ENCODE peak calls at places on chromosomes 12 and 14, in eight cellular contexts. One of them, this sample, is unnamed.

GRCh38 chr14:101358726-101359125 is 202.6 kb upstream of the DIO3 start:
- DNase-seq in BJ: no peak
- DNase-seq in body of pancreas: no peak
- DNase-seq in CD8-positive, alpha-beta T cell: no peak
- DNase-seq in PC-9: no peak
- DNase-seq in HCT116: no peak
- DNase-seq in spleen: peak
- DNase-seq in colonic mucosa: no peak
- DNase-seq in this sample: no peak

GRCh38 chr14:91595736-91596135 is 85.6 kb upstream of the PPP4R3A start:
- DNase-seq in BJ: no peak
- DNase-seq in body of pancreas: no peak
- DNase-seq in CD8-positive, alpha-beta T cell: no peak
- DNase-seq in PC-9: no peak
- DNase-seq in HCT116: no peak
- DNase-seq in spleen: no peak
- DNase-seq in colonic mucosa: no peak
- DNase-seq in this sample: no peak

GRCh38 chr12:71636704-71637115 is 26.9 kb downstream of the ZFC3H1 start:
- DNase-seq in BJ: peak
- DNase-seq in body of pancreas: peak
- DNase-seq in CD8-positive, alpha-beta T cell: no peak
- DNase-seq in PC-9: no peak
- DNase-seq in HCT116: peak
- DNase-seq in spleen: no peak
- DNase-seq in colonic mucosa: no peak
- DNase-seq in this sample: peak

GRCh38 chr14:58191763-58192596 is 8.0 kb upstream of the ACTR10 start:
- DNase-seq in BJ: no peak
- DNase-seq in body of pancreas: no peak
- DNase-seq in CD8-positive, alpha-beta T cell: no peak
- DNase-seq in PC-9: no peak
- DNase-seq in HCT116: no peak
- DNase-seq in spleen: no peak
- DNase-seq in colonic mucosa: no peak
- DNase-seq in this sample: no peak

GRCh38 chr12:78181544-78182162 is 351.0 kb downstream of the NAV3 start:
- DNase-seq in BJ: no peak
- DNase-seq in body of pancreas: no peak
- DNase-seq in CD8-positive, alpha-beta T cell: no peak
- DNase-seq in PC-9: no peak
- DNase-seq in HCT116: no peak
- DNase-seq in spleen: no peak
- DNase-seq in colonic mucosa: no peak
- DNase-seq in this sample: peak

GRCh38 chr12:122394626-122395194 is 27.8 kb downstream of the CLIP1 start:
- DNase-seq in BJ: no peak
- DNase-seq in body of pancreas: peak
- DNase-seq in CD8-positive, alpha-beta T cell: no peak
- DNase-seq in PC-9: no peak
- DNase-seq in HCT116: no peak
- DNase-seq in spleen: no peak
- DNase-seq in colonic mucosa: no peak
- DNase-seq in this sample: no peak

GRCh38 chr14:103356151-103356766 is 22.2 kb downstream of the EIF5 start:
- DNase-seq in BJ: no peak
- DNase-seq in body of pancreas: no peak
- DNase-seq in CD8-positive, alpha-beta T cell: no peak
- DNase-seq in PC-9: no peak
- DNase-seq in HCT116: no peak
- DNase-seq in spleen: no peak
- DNase-seq in colonic mucosa: no peak
- DNase-seq in this sample: no peak

GRCh38 chr12:71441836-71442566 is 2.4 kb downstream of the LGR5 start:
- DNase-seq in BJ: no peak
- DNase-seq in body of pancreas: no peak
- DNase-seq in CD8-positive, alpha-beta T cell: no peak
- DNase-seq in PC-9: no peak
- DNase-seq in HCT116: no peak
- DNase-seq in spleen: no peak
- DNase-seq in colonic mucosa: no peak
- DNase-seq in this sample: no peak

GRCh38 chr14:35927727-35928126 is 101.6 kb downstream of the BRMS1L start:
- DNase-seq in BJ: no peak
- DNase-seq in body of pancreas: no peak
- DNase-seq in CD8-positive, alpha-beta T cell: no peak
- DNase-seq in PC-9: no peak
- DNase-seq in HCT116: no peak
- DNase-seq in spleen: no peak
- DNase-seq in colonic mucosa: no peak
- DNase-seq in this sample: no peak

GRCh38 chr12:66130267-66131066 is at the start of gene LLPH:
- DNase-seq in BJ: peak
- DNase-seq in body of pancreas: peak
- DNase-seq in CD8-positive, alpha-beta T cell: peak
- DNase-seq in PC-9: peak
- DNase-seq in HCT116: peak
- DNase-seq in spleen: peak
- DNase-seq in colonic mucosa: peak
- DNase-seq in this sample: peak

GRCh38 chr14:100698719-100699448 is 27.8 kb upstream of the DLK1 start:
- DNase-seq in BJ: no peak
- DNase-seq in body of pancreas: no peak
- DNase-seq in CD8-positive, alpha-beta T cell: no peak
- DNase-seq in PC-9: no peak
- DNase-seq in HCT116: no peak
- DNase-seq in spleen: no peak
- DNase-seq in colonic mucosa: no peak
- DNase-seq in this sample: no peak

GRCh38 chr14:34051966-34052657 is 101.2 kb upstream of the EGLN3 start:
- DNase-seq in BJ: no peak
- DNase-seq in body of pancreas: no peak
- DNase-seq in CD8-positive, alpha-beta T cell: no peak
- DNase-seq in PC-9: no peak
- DNase-seq in HCT116: peak
- DNase-seq in spleen: no peak
- DNase-seq in colonic mucosa: peak
- DNase-seq in this sample: no peak

GRCh38 chr14:72776701-72777255 is 117.1 kb downstream of the DPF3 start:
- DNase-seq in BJ: no peak
- DNase-seq in body of pancreas: no peak
- DNase-seq in CD8-positive, alpha-beta T cell: no peak
- DNase-seq in PC-9: no peak
- DNase-seq in HCT116: no peak
- DNase-seq in spleen: no peak
- DNase-seq in colonic mucosa: peak
- DNase-seq in this sample: peak

GRCh38 chr14:86652512-86652911 is 1122.6 kb downstream of the FLRT2 start:
- DNase-seq in BJ: no peak
- DNase-seq in body of pancreas: no peak
- DNase-seq in CD8-positive, alpha-beta T cell: no peak
- DNase-seq in PC-9: no peak
- DNase-seq in HCT116: no peak
- DNase-seq in spleen: no peak
- DNase-seq in colonic mucosa: no peak
- DNase-seq in this sample: no peak

GRCh38 chr14:101552786-101553231 is 8.5 kb upstream of the DIO3 start:
- DNase-seq in BJ: no peak
- DNase-seq in body of pancreas: no peak
- DNase-seq in CD8-positive, alpha-beta T cell: no peak
- DNase-seq in PC-9: peak
- DNase-seq in HCT116: no peak
- DNase-seq in spleen: no peak
- DNase-seq in colonic mucosa: peak
- DNase-seq in this sample: no peak

GRCh38 chr14:91281346-91281745 is 36.8 kb upstream of the GPR68 start:
- DNase-seq in BJ: no peak
- DNase-seq in body of pancreas: no peak
- DNase-seq in CD8-positive, alpha-beta T cell: no peak
- DNase-seq in PC-9: no peak
- DNase-seq in HCT116: no peak
- DNase-seq in spleen: peak
- DNase-seq in colonic mucosa: no peak
- DNase-seq in this sample: no peak

GRCh38 chr14:101223147-101223546 is 319.6 kb upstream of the RTL1 start:
- DNase-seq in BJ: no peak
- DNase-seq in body of pancreas: no peak
- DNase-seq in CD8-positive, alpha-beta T cell: no peak
- DNase-seq in PC-9: no peak
- DNase-seq in HCT116: no peak
- DNase-seq in spleen: no peak
- DNase-seq in colonic mucosa: peak
- DNase-seq in this sample: no peak

GRCh38 chr12:12803186-12803585 is 10.0 kb upstream of the DDX47 start:
- DNase-seq in BJ: no peak
- DNase-seq in body of pancreas: peak
- DNase-seq in CD8-positive, alpha-beta T cell: peak
- DNase-seq in PC-9: peak
- DNase-seq in HCT116: peak
- DNase-seq in spleen: no peak
- DNase-seq in colonic mucosa: peak
- DNase-seq in this sample: peak

DNA sequence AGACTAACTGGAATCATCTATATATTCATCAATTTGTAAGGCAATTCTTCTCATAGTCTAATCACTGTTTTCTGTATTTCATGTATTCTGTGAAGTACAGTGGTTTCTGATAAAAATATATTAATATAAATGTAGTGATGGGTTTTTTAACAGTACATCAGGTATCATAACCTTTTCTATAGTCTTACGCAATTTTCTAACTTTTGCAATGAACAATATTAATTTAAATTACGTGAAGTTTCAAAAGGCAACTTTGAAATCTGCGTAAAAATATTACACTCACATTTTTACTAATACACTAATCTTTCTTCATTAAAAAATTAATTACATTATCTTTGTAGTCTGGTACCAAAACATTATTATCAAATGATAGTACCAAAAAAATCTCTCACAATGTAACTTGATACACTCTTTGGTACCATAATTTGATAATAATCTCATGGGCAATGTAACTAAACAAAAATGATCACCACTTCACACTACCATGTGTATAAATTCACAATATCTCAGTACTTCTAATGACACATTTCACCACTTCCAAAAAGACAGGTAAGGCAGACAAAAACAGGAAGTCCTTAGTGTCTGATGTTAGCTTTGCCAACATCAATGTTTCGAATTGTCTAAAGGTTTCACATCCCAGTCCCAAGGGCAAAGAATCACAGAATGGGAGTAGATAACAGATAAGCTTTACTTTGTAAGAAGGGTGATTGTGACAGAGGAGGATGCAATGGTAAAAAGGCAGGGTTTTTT is 8.7 kb downstream of the DNAI7 start:
- DNase-seq in BJ: no peak
- DNase-seq in body of pancreas: no peak
- DNase-seq in CD8-positive, alpha-beta T cell: no peak
- DNase-seq in PC-9: no peak
- DNase-seq in HCT116: no peak
- DNase-seq in spleen: no peak
- DNase-seq in colonic mucosa: no peak
- DNase-seq in this sample: no peak
- H3K4me3 ChIP-seq in BJ: no peak
- H3K4me3 ChIP-seq in body of pancreas: no peak
- H3K4me3 ChIP-seq in CD8-positive, alpha-beta T cell: peak
- H3K4me3 ChIP-seq in PC-9: no peak
- H3K4me3 ChIP-seq in HCT116: no peak
- H3K4me3 ChIP-seq in spleen: no peak
- H3K4me3 ChIP-seq in colonic mucosa: no peak
- H3K4me3 ChIP-seq in this sample: no peak

GRCh38 chr14:30445394-30445793 is 113.6 kb upstream of the G2E3 start:
- DNase-seq in BJ: no peak
- DNase-seq in body of pancreas: peak
- DNase-seq in CD8-positive, alpha-beta T cell: no peak
- DNase-seq in PC-9: no peak
- DNase-seq in HCT116: no peak
- DNase-seq in spleen: no peak
- DNase-seq in colonic mucosa: no peak
- DNase-seq in this sample: no peak

GRCh38 chr14:30445852-30446251 is 113.1 kb upstream of the G2E3 start:
- DNase-seq in BJ: no peak
- DNase-seq in body of pancreas: no peak
- DNase-seq in CD8-positive, alpha-beta T cell: no peak
- DNase-seq in PC-9: no peak
- DNase-seq in HCT116: no peak
- DNase-seq in spleen: no peak
- DNase-seq in colonic mucosa: no peak
- DNase-seq in this sample: no peak

GRCh38 chr14:30440986-30441385 is 118.0 kb upstream of the G2E3 start:
- DNase-seq in BJ: no peak
- DNase-seq in body of pancreas: no peak
- DNase-seq in CD8-positive, alpha-beta T cell: no peak
- DNase-seq in PC-9: no peak
- DNase-seq in HCT116: no peak
- DNase-seq in spleen: no peak
- DNase-seq in colonic mucosa: no peak
- DNase-seq in this sample: no peak

GRCh38 chr14:30444451-30444850 is 114.5 kb upstream of the G2E3 start:
- DNase-seq in BJ: no peak
- DNase-seq in body of pancreas: no peak
- DNase-seq in CD8-positive, alpha-beta T cell: no peak
- DNase-seq in PC-9: no peak
- DNase-seq in HCT116: no peak
- DNase-seq in spleen: no peak
- DNase-seq in colonic mucosa: no peak
- DNase-seq in this sample: no peak

GRCh38 chr14:30443368-30444007 is 115.5 kb upstream of the G2E3 start:
- DNase-seq in BJ: no peak
- DNase-seq in body of pancreas: peak
- DNase-seq in CD8-positive, alpha-beta T cell: no peak
- DNase-seq in PC-9: no peak
- DNase-seq in HCT116: peak
- DNase-seq in spleen: no peak
- DNase-seq in colonic mucosa: no peak
- DNase-seq in this sample: peak
- TF ChIP-seq CTCF in BJ: peak
- TF ChIP-seq CTCF in body of pancreas: peak
- TF ChIP-seq CTCF in CD8-positive, alpha-beta T cell: no peak
- TF ChIP-seq CTCF in PC-9: peak
- TF ChIP-seq CTCF in HCT116: peak
- TF ChIP-seq CTCF in spleen: no peak
- TF ChIP-seq CTCF in colonic mucosa: peak
- TF ChIP-seq CTCF in this sample: peak

GRCh38 chr14:26389646-26390508 is 208.0 kb downstream of the NOVA1 start:
- DNase-seq in BJ: no peak
- DNase-seq in body of pancreas: peak
- DNase-seq in CD8-positive, alpha-beta T cell: no peak
- DNase-seq in PC-9: no peak
- DNase-seq in HCT116: no peak
- DNase-seq in spleen: no peak
- DNase-seq in colonic mucosa: no peak
- DNase-seq in this sample: no peak
- H3K4me3 ChIP-seq in BJ: no peak
- H3K4me3 ChIP-seq in body of pancreas: no peak
- H3K4me3 ChIP-seq in CD8-positive, alpha-beta T cell: no peak
- H3K4me3 ChIP-seq in PC-9: no peak
- H3K4me3 ChIP-seq in HCT116: no peak
- H3K4me3 ChIP-seq in spleen: no peak
- H3K4me3 ChIP-seq in colonic mucosa: no peak
- H3K4me3 ChIP-seq in this sample: no peak

DNA sequence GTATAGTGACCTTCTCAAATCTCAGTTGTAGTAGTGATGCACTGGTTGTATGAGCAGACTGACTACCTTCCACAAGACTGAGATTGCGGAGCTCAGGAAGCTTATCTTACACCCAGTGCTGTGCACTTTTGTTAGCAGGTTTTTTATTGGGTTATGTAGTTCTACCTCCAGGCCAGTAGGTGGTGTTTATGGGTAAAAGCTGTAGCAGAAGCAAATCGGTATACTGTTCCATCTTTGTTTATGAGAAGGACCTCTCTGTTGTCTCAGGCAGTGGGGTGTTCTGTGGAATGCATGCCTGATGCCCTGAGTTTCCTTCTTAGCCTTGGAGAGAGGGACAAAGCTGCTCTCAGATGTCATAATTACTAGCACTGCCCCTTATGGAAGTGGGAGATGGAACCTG is 217.8 kb downstream of the LRFN5 start:
- DNase-seq in BJ: no peak
- DNase-seq in body of pancreas: no peak
- DNase-seq in CD8-positive, alpha-beta T cell: no peak
- DNase-seq in PC-9: no peak
- DNase-seq in HCT116: no peak
- DNase-seq in spleen: no peak
- DNase-seq in colonic mucosa: no peak
- DNase-seq in this sample: no peak
- TF ChIP-seq CTCF in BJ: no peak
- TF ChIP-seq CTCF in body of pancreas: no peak
- TF ChIP-seq CTCF in CD8-positive, alpha-beta T cell: no peak
- TF ChIP-seq CTCF in PC-9: peak
- TF ChIP-seq CTCF in HCT116: no peak
- TF ChIP-seq CTCF in spleen: no peak
- TF ChIP-seq CTCF in colonic mucosa: no peak
- TF ChIP-seq CTCF in this sample: no peak

This sample was measured in LNCaP clone FGC.